ENCODE peak calls at places on chromosomes 6 and 20, in seven cellular contexts. Q, B, V, U, E, J and F are unnamed samples.

GRCh38 chr20:23156170-23156841 is 70.2 kb upstream of the CD93 start:
- DNase-seq in U (no peak), B (peak), J (peak), Q (peak), E (peak), V (peak), F (no peak)

GRCh38 chr20:30376767-30377658 is 880.5 kb upstream of the DEFB115 start:
- DNase-seq in Q (peak), B (peak), V (peak), U (peak), E (peak), J (peak), F (peak)

GRCh38 chr6:20154778-20155177 is 57.5 kb downstream of the MBOAT1 start:
- DNase-seq in V (no peak), U (no peak), Q (no peak), B (no peak), J (no peak), E (no peak), F (no peak)

GRCh38 chr20:48278961-48279481 is 493.7 kb upstream of the SULF2 start:
- DNase-seq in B (peak), Q (peak), U (no peak), E (no peak), J (peak), V (peak), F (no peak)

GRCh38 chr6:167567142-167568033 is 242.5 kb downstream of the TTLL2 start:
- DNase-seq in Q (peak), U (no peak), E (peak), V (no peak), J (no peak), B (no peak), F (no peak)

GRCh38 chr6:154157082-154157481 is 118.0 kb downstream of the OPRM1 start:
- DNase-seq in B (no peak), E (no peak), V (no peak), Q (no peak), J (no peak), U (no peak), F (no peak)

GRCh38 chr20:62655291-62656204 is 13.2 kb downstream of the SLCO4A1 start:
- DNase-seq in Q (no peak), B (peak), V (no peak), E (no peak), J (no peak), U (no peak), F (no peak)

GRCh38 chr6:87789198-87789899 is 87.3 kb upstream of the AKIRIN2 start:
- DNase-seq in U (no peak), E (no peak), J (peak), B (peak), Q (peak), V (peak), F (peak)

GRCh38 chr20:15759546-15760216 is 813.6 kb downstream of the KIF16B start:
- DNase-seq in U (no peak), J (no peak), Q (peak), V (no peak), B (no peak), E (no peak), F (no peak)

GRCh38 chr20:51712501-51713212 is 55.5 kb downstream of the ATP9A start:
- DNase-seq in E (no peak), V (peak), J (peak), Q (peak), U (peak), B (peak), F (no peak)

GRCh38 chr20:63082308-63082938 is 75.7 kb upstream of the BHLHE23 start:
- DNase-seq in Q (peak), E (peak), U (no peak), B (peak), V (peak), J (peak), F (no peak)

GRCh38 chr6:84026721-84027164 is 6.8 kb upstream of the MRAP2 start:
- DNase-seq in B (no peak), V (no peak), E (no peak), J (no peak), Q (no peak), U (no peak), F (no peak)

GRCh38 chr6:30127238-30128093 is 8.5 kb upstream of the TRIM40 start:
- DNase-seq in J (no peak), Q (no peak), B (no peak), U (peak), E (no peak), V (no peak), F (no peak)

GRCh38 chr6:18507018-18507415 is 119.9 kb downstream of the RNF144B start:
- DNase-seq in B (no peak), Q (no peak), U (no peak), J (no peak), E (no peak), V (no peak), F (no peak)

DNA sequence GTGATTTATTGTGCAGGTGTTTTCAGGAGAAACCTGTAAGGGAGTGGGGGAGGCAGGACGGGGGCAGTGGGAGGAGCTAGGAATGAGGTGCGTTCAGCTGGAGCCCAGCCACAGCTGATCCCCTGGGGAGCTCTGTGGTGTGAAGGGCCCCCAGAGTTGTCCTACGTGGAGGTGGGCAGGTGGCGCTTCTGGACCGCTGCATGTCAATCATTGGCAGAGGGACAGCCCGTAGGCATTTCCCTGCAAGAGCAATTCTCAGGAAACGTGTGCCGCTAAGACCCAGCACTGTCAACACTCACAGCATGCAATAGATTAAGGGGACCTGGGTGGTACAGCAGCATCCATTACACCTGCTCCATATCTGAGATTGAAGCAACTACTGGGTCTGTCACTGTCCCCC is 88.0 kb downstream of the PRND start:
- DNase-seq in Q (no peak), J (no peak), V (no peak), E (no peak), U (no peak), B (no peak), F (no peak)
- H3K4me3 ChIP-seq in Q (no peak), J (no peak), V (no peak), E (no peak), U (no peak), B (no peak), F (no peak)

GRCh38 chr20:2778602-2779321 is 21.7 kb downstream of the CPXM1 start:
- DNase-seq in U (no peak), B (no peak), J (no peak), Q (no peak), V (no peak), E (no peak), F (no peak)

GRCh38 chr20:2783908-2784566 is 16.4 kb downstream of the CPXM1 start:
- DNase-seq in B (no peak), E (no peak), Q (no peak), U (no peak), J (no peak), V (no peak), F (no peak)

GRCh38 chr20:2775139-2775538 is 25.3 kb downstream of the CPXM1 start:
- DNase-seq in Q (no peak), V (no peak), E (no peak), U (no peak), B (no peak), J (no peak), F (no peak)

GRCh38 chr20:2780948-2781347 is 19.5 kb downstream of the CPXM1 start:
- DNase-seq in Q (no peak), B (no peak), V (no peak), U (no peak), J (no peak), E (no peak), F (no peak)
- TF ChIP-seq CTCF in Q (no peak), B (no peak), V (no peak), U (no peak), J (no peak), E (no peak), F (peak)

DNA sequence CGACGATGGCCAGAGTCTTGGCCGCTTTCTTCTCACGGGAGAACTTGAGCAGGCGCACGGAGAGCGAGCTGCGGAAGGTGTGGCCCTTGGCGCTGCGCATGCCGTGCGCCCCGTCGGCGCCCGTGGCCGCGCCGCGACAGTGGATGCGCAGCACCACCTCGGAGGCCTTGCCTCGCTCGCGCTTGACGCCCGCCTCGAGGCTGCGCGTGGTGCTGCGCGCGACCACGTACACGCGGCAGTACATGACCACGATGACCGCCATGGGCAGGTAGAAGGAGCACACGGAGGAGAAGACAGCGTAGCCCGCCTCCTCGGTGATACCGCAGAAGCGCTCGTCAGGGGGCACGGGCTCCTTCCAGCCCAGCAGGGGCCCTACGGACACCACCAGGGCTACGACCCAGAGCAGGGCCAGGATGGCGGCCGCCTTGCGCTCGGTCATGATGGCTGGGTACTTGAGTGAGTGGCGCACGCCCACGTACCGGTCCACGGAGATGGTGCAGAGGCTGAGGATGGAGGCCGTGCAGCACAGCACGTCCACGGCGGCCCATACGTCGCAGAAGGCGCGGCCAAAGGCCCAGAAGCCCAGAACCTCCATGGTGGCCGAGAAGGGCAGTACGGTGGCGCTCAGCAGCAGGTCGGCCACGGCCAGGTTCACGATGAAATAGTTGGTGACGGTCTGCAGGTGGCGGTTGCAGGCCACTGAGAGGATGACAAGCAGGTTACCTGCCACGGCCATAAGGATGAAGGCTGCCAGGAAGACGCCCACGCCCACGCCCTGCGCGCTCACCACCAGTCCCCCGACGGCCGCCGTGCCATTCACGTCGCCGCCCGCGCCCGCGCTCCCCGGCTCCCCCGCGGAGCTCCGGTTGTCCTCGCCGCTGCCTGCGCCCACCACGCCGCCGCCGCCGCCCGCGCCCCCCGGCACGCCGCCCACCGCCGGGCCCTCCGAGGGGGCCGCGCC is 232.8 kb upstream of the RNF24 start:
- DNase-seq in B (no peak), E (no peak), Q (no peak), J (no peak), V (no peak), U (no peak), F (no peak)
- H3K4me3 ChIP-seq in B (no peak), E (no peak), Q (no peak), J (no peak), V (no peak), U (no peak), F (no peak)

DNA sequence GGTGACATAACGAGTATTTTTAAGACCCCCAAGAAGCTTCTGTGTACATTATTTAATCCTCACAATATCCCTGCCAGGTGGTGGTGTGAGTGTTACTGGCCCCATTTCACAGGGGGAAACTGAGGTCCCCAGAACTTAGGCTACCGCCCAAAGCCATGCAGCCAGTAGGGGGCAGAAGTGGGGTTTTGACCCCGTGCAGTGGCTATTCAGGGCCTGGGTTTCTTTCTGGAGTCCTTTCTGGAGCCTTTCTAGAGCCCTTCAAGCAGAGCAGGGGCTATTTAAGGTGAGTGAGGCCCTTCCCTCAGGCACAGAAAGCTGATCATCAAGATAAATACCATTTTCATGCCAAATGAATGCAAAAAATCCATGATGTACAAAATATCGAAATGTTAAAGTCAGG is 59.0 kb downstream of the CTCFL start:
- DNase-seq in U (no peak), Q (no peak), V (no peak), B (no peak), E (no peak), J (no peak), F (no peak)
- TF ChIP-seq CTCF in U (no peak), Q (no peak), V (no peak), B (peak), E (no peak), J (no peak), F (peak)

DNA sequence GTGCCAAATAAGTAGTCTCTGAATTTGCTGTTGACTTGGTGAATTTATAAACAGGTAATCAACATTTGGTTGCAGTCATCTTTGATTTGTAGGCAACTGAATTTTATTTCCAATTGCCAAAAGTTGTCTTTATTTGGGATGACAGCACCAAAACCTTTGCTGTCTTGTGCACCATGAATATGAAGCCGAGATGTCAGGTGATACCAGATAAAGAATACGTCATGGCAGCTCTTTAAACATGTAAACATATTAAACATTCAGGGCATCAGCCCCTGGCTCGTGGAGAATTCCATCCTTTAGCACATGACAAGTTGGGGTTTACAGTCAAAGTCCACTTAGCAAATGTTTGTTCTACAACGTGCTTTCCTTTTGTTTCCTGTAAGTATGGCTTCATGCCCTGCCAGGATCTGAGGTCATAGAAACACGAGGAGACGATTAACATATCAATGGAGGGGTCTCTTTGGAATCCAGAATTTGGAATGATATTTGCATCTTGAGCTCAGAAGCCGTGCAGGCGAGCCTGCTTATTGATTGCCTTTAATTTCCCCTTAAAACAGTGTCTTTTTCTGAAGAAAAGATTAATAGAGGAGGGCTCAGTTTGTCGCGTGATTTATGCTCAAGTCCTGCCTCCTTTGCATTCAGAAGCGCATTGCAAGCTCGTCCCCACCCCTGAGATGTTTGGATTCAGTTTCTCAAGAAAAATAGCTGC is 170.2 kb upstream of the ZNF217 start:
- DNase-seq in B (peak), Q (peak), V (peak), U (no peak), E (no peak), J (peak), F (peak)
- H3K4me3 ChIP-seq in B (peak), Q (no peak), V (no peak), U (peak), E (no peak), J (no peak), F (no peak)

GRCh38 chr6:160692369-160692959 is 9.6 kb upstream of the PLG start:
- DNase-seq in B (no peak), E (no peak), U (no peak), V (no peak), J (no peak), Q (no peak), F (no peak)
- TF ChIP-seq CTCF in B (no peak), E (no peak), U (no peak), V (no peak), J (no peak), Q (no peak), F (peak)

GRCh38 chr6:107574856-107575255 is 84.9 kb downstream of the SOBP start:
- DNase-seq in V (no peak), J (no peak), Q (no peak), U (no peak), B (no peak), E (no peak), F (no peak)

GRCh38 chr6:107576852-107577251 is 86.9 kb downstream of the SOBP start:
- DNase-seq in E (no peak), U (no peak), J (peak), V (peak), Q (peak), B (peak), F (peak)

GRCh38 chr6:107578642-107579332 is 88.9 kb downstream of the SOBP start:
- DNase-seq in V (no peak), B (no peak), U (no peak), Q (no peak), E (no peak), J (no peak), F (no peak)

DNA sequence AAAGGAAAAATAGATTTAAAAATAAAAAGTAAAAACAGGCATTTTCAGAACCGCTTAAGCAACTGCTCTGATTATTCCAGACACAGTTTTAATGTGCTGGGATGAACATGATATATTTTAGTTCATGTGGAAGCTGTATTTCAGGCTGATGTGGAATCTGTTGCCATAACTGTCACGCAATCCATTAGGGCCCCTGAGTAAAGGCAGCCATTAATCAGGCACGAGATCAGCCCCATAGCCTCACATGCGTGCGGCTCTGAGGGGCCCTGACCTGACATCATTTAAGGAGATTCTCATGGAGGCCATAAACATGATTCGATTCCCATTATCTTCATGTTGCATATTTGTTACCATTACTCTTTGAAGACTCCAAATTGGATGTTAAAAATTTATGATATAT is 89.5 kb downstream of the SOBP start:
- DNase-seq in Q (no peak), V (no peak), U (no peak), E (no peak), J (no peak), B (no peak), F (no peak)
- H3K4me3 ChIP-seq in Q (no peak), V (no peak), U (no peak), E (no peak), J (no peak), B (no peak), F (no peak)